ENCODE peak calls at places on chromosome 10, in eight cellular contexts. One of them, this sample, is unnamed.

GRCh38 chr10:110735620-110736027 is 91.5 kb downstream of the RBM20 start:
- DNase-seq in activated CD4-positive, alpha-beta T cell treated with anti-CD3 and anti-CD28 coated beads, Interleukin-2, amount 50 U/mL, for 48 hours: no peak
- DNase-seq in foreskin fibroblast: no peak
- DNase-seq in cardiac fibroblast: no peak
- DNase-seq in brain microvascular endothelial cell: no peak
- DNase-seq in nephron progenitor cell: no peak
- DNase-seq in AG09319: no peak
- DNase-seq in central memory CD4-positive, alpha-beta T cell: no peak
- DNase-seq in this sample: no peak

GRCh38 chr10:103550229-103550628 is 56.7 kb downstream of the NEURL1 start:
- DNase-seq in activated CD4-positive, alpha-beta T cell treated with anti-CD3 and anti-CD28 coated beads, Interleukin-2, amount 50 U/mL, for 48 hours: no peak
- DNase-seq in foreskin fibroblast: no peak
- DNase-seq in cardiac fibroblast: no peak
- DNase-seq in brain microvascular endothelial cell: no peak
- DNase-seq in nephron progenitor cell: no peak
- DNase-seq in AG09319: no peak
- DNase-seq in central memory CD4-positive, alpha-beta T cell: no peak
- DNase-seq in this sample: no peak

GRCh38 chr10:48444861-48445841 is 138.7 kb downstream of the MAPK8 start:
- DNase-seq in activated CD4-positive, alpha-beta T cell treated with anti-CD3 and anti-CD28 coated beads, Interleukin-2, amount 50 U/mL, for 48 hours: no peak
- DNase-seq in foreskin fibroblast: no peak
- DNase-seq in cardiac fibroblast: peak
- DNase-seq in brain microvascular endothelial cell: no peak
- DNase-seq in nephron progenitor cell: no peak
- DNase-seq in AG09319: no peak
- DNase-seq in central memory CD4-positive, alpha-beta T cell: no peak
- DNase-seq in this sample: no peak

GRCh38 chr10:122786269-122786668 is 59.4 kb downstream of the CUZD1 start:
- DNase-seq in activated CD4-positive, alpha-beta T cell treated with anti-CD3 and anti-CD28 coated beads, Interleukin-2, amount 50 U/mL, for 48 hours: no peak
- DNase-seq in foreskin fibroblast: no peak
- DNase-seq in cardiac fibroblast: peak
- DNase-seq in brain microvascular endothelial cell: peak
- DNase-seq in nephron progenitor cell: peak
- DNase-seq in AG09319: no peak
- DNase-seq in central memory CD4-positive, alpha-beta T cell: no peak
- DNase-seq in this sample: peak

GRCh38 chr10:35232509-35232908 is 103.8 kb upstream of the CCNY start:
- DNase-seq in activated CD4-positive, alpha-beta T cell treated with anti-CD3 and anti-CD28 coated beads, Interleukin-2, amount 50 U/mL, for 48 hours: no peak
- DNase-seq in foreskin fibroblast: no peak
- DNase-seq in cardiac fibroblast: no peak
- DNase-seq in brain microvascular endothelial cell: no peak
- DNase-seq in nephron progenitor cell: no peak
- DNase-seq in AG09319: no peak
- DNase-seq in central memory CD4-positive, alpha-beta T cell: no peak
- DNase-seq in this sample: no peak

GRCh38 chr10:43822509-43823236 is 174.0 kb upstream of the ZNF32 start:
- DNase-seq in activated CD4-positive, alpha-beta T cell treated with anti-CD3 and anti-CD28 coated beads, Interleukin-2, amount 50 U/mL, for 48 hours: no peak
- DNase-seq in foreskin fibroblast: peak
- DNase-seq in cardiac fibroblast: no peak
- DNase-seq in brain microvascular endothelial cell: no peak
- DNase-seq in nephron progenitor cell: no peak
- DNase-seq in AG09319: no peak
- DNase-seq in central memory CD4-positive, alpha-beta T cell: no peak
- DNase-seq in this sample: no peak

GRCh38 chr10:78047314-78047891 is 13.7 kb downstream of the RPS24 start:
- DNase-seq in activated CD4-positive, alpha-beta T cell treated with anti-CD3 and anti-CD28 coated beads, Interleukin-2, amount 50 U/mL, for 48 hours: peak
- DNase-seq in foreskin fibroblast: peak
- DNase-seq in cardiac fibroblast: peak
- DNase-seq in brain microvascular endothelial cell: peak
- DNase-seq in nephron progenitor cell: peak
- DNase-seq in AG09319: peak
- DNase-seq in central memory CD4-positive, alpha-beta T cell: peak
- DNase-seq in this sample: peak

GRCh38 chr10:11318812-11319598 is 292.4 kb downstream of the USP6NL start:
- DNase-seq in activated CD4-positive, alpha-beta T cell treated with anti-CD3 and anti-CD28 coated beads, Interleukin-2, amount 50 U/mL, for 48 hours: no peak
- DNase-seq in foreskin fibroblast: no peak
- DNase-seq in cardiac fibroblast: no peak
- DNase-seq in brain microvascular endothelial cell: no peak
- DNase-seq in nephron progenitor cell: no peak
- DNase-seq in AG09319: no peak
- DNase-seq in central memory CD4-positive, alpha-beta T cell: no peak
- DNase-seq in this sample: no peak

GRCh38 chr10:106078796-106079576 is 1085.5 kb downstream of the SORCS1 start:
- DNase-seq in activated CD4-positive, alpha-beta T cell treated with anti-CD3 and anti-CD28 coated beads, Interleukin-2, amount 50 U/mL, for 48 hours: no peak
- DNase-seq in foreskin fibroblast: peak
- DNase-seq in cardiac fibroblast: peak
- DNase-seq in brain microvascular endothelial cell: peak
- DNase-seq in nephron progenitor cell: no peak
- DNase-seq in AG09319: peak
- DNase-seq in central memory CD4-positive, alpha-beta T cell: no peak
- DNase-seq in this sample: no peak

This sample was measured in dermis blood vessel endothelial cell.